ENCODE peak calls at places on chromosomes 1 and 21, in five cellular contexts. D is psoas muscle, J is SK-N-SH, G is endothelial cell of umbilical vein, V is NT2/D1. N is an unnamed sample. For H3K27me3 and H3K36me3, the result is how much of the 10 kb centered on the place peaks cover.

GRCh38 chr1:234976880-234977680 is 151.6 kb downstream of the TOMM20 start:
- DNase-seq in D (no peak), J (no peak), G (no peak), V (no peak), N (no peak)

GRCh38 chr1:159058751-159059150 is 17.8 kb downstream of the AIM2 start:
- DNase-seq in D (no peak), J (no peak), G (no peak), V (no peak), N (no peak)

GRCh38 chr1:38068980-38069340 is 22.4 kb upstream of the POU3F1 start:
- DNase-seq in D (no peak), J (no peak), G (no peak), V (no peak), N (no peak)

GRCh38 chr1:172906778-172907592 is 143.8 kb downstream of the TNFSF18 start:
- DNase-seq in D (no peak), J (no peak), G (peak), V (no peak), N (no peak)

GRCh38 chr1:11374079-11374747 is 101.2 kb downstream of the UBIAD1 start:
- DNase-seq in D (no peak), J (no peak), G (no peak), V (no peak), N (no peak)

GRCh38 chr1:38154089-38154470 is 107.5 kb upstream of the POU3F1 start:
- DNase-seq in D (no peak), J (no peak), G (no peak), V (no peak), N (no peak)

GRCh38 chr1:239951518-239952130 is 140.1 kb upstream of the FMN2 start:
- DNase-seq in D (peak), J (peak), G (peak), V (peak), N (peak)

GRCh38 chr1:179598631-179599030 is 7.0 kb downstream of the TDRD5 start:
- DNase-seq in D (no peak), J (no peak), G (no peak), V (no peak), N (no peak)

GRCh38 chr1:151801310-151801820 is 3.9 kb downstream of the LINGO4 start:
- DNase-seq in D (no peak), J (no peak), G (no peak), V (no peak), N (peak)

GRCh38 chr1:117815105-117815812 is 114.2 kb downstream of the GDAP2 start:
- DNase-seq in D (no peak), J (no peak), G (peak), V (no peak), N (no peak)

GRCh38 chr1:246324711-246325110 is 182.4 kb downstream of the SMYD3 start:
- DNase-seq in D (no peak), J (no peak), G (no peak), V (peak), N (peak)

GRCh38 chr1:17308593-17308992 is 596 bp downstream of the PADI4 start:
- DNase-seq in D (no peak), J (no peak), G (no peak), V (no peak), N (no peak)

GRCh38 chr1:6466023-6466422 is at the start of gene TNFRSF25:
- DNase-seq in D (no peak), J (no peak), G (no peak), V (no peak), N (peak)

GRCh38 chr1:74785944-74786343 is 53.0 kb downstream of the TYW3 start:
- DNase-seq in D (no peak), J (no peak), G (no peak), V (no peak), N (no peak)

GRCh38 chr1:193971595-193971994 is 785.2 kb upstream of the B3GALT2 start:
- DNase-seq in D (no peak), J (no peak), G (peak), V (no peak), N (no peak)

GRCh38 chr1:115877511-115877910 is 36.6 kb upstream of the NHLH2 start:
- DNase-seq in D (no peak), J (no peak), G (no peak), V (peak), N (no peak)

GRCh38 chr1:6822530-6823359 is 37.5 kb downstream of the CAMTA1 start:
- DNase-seq in D (no peak), J (no peak), G (no peak), V (no peak), N (no peak)

GRCh38 chr1:119784127-119784781 is 15.5 kb upstream of the HMGCS2 start:
- DNase-seq in D (peak), J (no peak), G (no peak), V (no peak), N (no peak)

GRCh38 chr1:161905269-161905884 is 118.3 kb downstream of the OLFML2B start:
- DNase-seq in D (no peak), J (peak), G (peak), V (peak), N (peak)

GRCh38 chr21:40563845-40564717 is 282.9 kb downstream of the DSCAM start:
- DNase-seq in D (no peak), J (no peak), G (no peak), V (no peak), N (no peak)

GRCh38 chr1:12629521-12629956 is 11.5 kb upstream of the DHRS3 start:
- DNase-seq in D (no peak), J (no peak), G (no peak), V (no peak), N (peak)

GRCh38 chr1:53323316-53323715 is 4.6 kb downstream of the LRP8 start:
- DNase-seq in D (no peak), J (no peak), G (no peak), V (no peak), N (no peak)

GRCh38 chr21:34887729-34888568 is 161.2 kb downstream of the RUNX1 start:
- DNase-seq in D (peak), J (peak), G (peak), V (no peak), N (peak)

GRCh38 chr1:16720403-16721223 is 19.7 kb upstream of the RNU1-4 start:
- DNase-seq in D (peak), J (peak), G (peak), V (no peak), N (peak)

GRCh38 chr1:59124166-59124565 is 172.7 kb upstream of the FGGY start:
- DNase-seq in D (no peak), J (no peak), G (no peak), V (no peak), N (no peak)

GRCh38 chr1:221227460-221227859 is 348.2 kb downstream of the HLX start:
- DNase-seq in D (no peak), J (no peak), G (no peak), V (no peak), N (no peak)

GRCh38 chr1:223820976-223821375 is 24.8 kb downstream of the TP53BP2 start:
- DNase-seq in D (no peak), J (no peak), G (no peak), V (no peak), N (no peak)

GRCh38 chr1:63042278-63042677 is 258.3 kb downstream of the ATG4C start:
- DNase-seq in D (no peak), J (no peak), G (no peak), V (peak), N (no peak)

GRCh38 chr21:25107708-25108107 is 499.6 kb downstream of the MRPL39 start:
- DNase-seq in D (no peak), J (no peak), G (no peak), V (peak), N (no peak)

DNA sequence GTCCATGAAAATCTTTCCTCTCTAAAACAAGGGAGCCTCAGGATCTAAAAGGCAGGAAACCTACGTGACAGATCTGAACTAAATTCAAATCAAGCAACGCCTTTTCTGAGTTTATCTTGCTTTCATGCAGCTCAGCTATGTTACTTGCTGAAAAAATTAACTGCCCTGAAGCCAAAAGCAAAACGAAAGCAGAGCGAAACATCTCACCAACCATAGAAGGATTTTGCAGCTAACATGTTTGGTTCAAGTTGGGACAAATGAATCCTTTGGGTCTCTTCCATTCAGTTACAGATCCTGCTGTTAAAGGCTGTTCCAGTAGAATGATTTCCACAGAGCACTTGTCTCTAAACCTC is 488 bp downstream of the SLC2A5 start:
- DNase-seq in D (no peak), J (no peak), G (no peak), V (no peak), N (no peak)
- H3K4me3 ChIP-seq in D (peak), J (no peak), G (no peak), V (no peak), N (no peak)

GRCh38 chr1:14467112-14467511 is 131.4 kb upstream of the KAZN start:
- DNase-seq in D (no peak), J (no peak), G (no peak), V (no peak), N (no peak)

GRCh38 chr1:14468751-14469150 is 129.7 kb upstream of the KAZN start:
- DNase-seq in D (no peak), J (no peak), G (no peak), V (no peak), N (no peak)

GRCh38 chr1:14470802-14471201 is 127.7 kb upstream of the KAZN start:
- DNase-seq in D (no peak), J (no peak), G (no peak), V (no peak), N (no peak)

GRCh38 chr1:14466006-14466405 is 132.5 kb upstream of the KAZN start:
- DNase-seq in D (no peak), J (no peak), G (no peak), V (no peak), N (no peak)
- H3K27me3 ChIP-seq in D (under half), J (under half), G (under half), V (under half), N (under half)

GRCh38 chr1:27956761-27957160 is 3.0 kb upstream of the XKR8 start:
- DNase-seq in D (no peak), J (no peak), G (no peak), V (no peak), N (no peak)
- H3K36me3 ChIP-seq in D (under half), J (under half), G (under half), V (under half), N (under half)

GRCh38 chr1:200892546-200892945 is 2.2 kb upstream of the INAVA start:
- DNase-seq in D (no peak), J (no peak), G (no peak), V (no peak), N (no peak)
- H3K4me3 ChIP-seq in D (no peak), J (no peak), G (no peak), V (peak), N (peak)

GRCh38 chr1:64348270-64348669 is 121.7 kb upstream of the CACHD1 start:
- DNase-seq in D (no peak), J (no peak), G (no peak), V (no peak), N (no peak)
- H3K27me3 ChIP-seq in D (under half), J (under half), G (under half), V (under half), N (under half)

DNA sequence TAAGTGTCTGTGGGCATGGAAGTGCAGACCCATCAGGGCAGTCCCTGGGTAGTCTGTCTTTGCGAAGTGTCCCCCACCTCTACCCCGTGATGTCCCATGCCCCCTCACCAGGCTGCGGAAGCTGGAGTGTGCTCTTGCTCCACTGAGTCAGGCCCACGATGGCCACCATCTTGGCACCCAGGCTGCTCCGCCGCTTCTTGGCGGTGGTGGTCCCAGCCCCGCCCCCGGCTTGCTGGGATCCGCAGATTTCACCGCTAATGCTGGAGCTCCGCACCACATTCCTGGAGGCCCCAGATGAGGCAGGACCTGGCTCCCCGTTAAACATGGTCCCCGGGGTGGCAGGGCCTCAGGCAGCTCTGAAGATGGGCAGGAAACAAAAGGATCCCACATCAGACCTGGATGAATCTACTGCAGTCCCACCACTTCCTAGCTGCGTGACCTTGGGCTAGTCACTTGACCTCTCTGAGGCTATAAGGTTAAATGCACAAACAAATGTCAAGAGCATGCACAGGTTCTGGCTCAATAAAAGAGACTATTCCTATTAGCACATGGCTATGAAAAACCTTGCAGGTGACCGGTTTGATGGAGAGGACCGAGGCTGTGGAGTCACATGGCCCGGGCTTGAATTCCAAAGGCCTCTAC is 23.8 kb downstream of the RIMS3 start:
- DNase-seq in D (no peak), J (no peak), G (no peak), V (no peak), N (no peak)
- H3K36me3 ChIP-seq in D (under half), J (under half), G (under half), V (under half), N (under half)

DNA sequence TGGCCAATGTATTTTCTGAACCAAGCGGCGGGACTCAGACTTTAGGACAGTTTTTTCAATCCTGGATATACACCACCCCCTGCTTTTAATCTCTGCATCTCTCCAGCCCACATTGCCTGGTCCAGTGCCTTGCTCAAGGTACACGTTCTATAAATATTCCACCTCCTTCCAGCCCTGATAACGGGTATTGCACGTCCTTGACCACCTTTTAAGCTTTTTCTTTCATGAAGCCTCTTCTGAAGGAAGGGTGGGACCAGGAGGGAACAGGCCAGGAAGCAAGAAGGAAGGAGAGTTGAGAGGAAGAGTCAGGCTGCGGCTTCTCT is 3.4 kb downstream of the S100A16 start:
- DNase-seq in D (no peak), J (no peak), G (no peak), V (no peak), N (no peak)
- H3K4me3 ChIP-seq in D (peak), J (peak), G (no peak), V (peak), N (no peak)

DNA sequence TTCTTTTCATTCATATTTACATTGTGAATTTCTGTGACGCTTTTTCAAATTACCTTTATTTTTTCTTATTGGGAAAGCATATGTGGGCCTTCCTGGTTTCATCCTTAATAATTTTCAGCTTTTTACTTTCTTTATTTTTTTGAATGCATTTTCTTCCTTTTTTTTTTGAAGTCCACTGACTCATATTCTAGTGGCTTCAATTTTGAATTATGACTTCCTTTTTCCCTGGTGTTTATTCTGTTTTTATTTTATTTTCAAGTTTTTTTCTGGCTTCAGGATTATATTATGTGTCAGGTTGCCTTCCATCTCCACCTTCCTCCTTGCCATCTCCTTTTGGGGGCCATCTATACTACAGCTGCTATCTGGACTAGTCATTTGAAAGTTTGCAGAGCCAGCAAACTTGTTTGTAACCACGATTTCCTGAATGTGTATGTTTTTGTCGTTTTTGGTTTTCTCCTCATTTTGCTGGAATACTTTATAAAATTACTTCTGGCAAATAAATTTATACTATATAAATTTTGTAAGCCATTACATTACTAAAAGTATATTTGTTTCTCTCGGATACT is 117.6 kb downstream of the LEPR start:
- DNase-seq in D (no peak), J (no peak), G (peak), V (no peak), N (no peak)
- H3K27me3 ChIP-seq in D (under half), J (under half), G (under half), V (under half), N (under half)

N was measured in H7.